ENCODE peak calls at places on chromosomes 2 and 18, in five cellular contexts. D, I, B, Y and Z are unnamed samples.

GRCh38 chr2:45104429-45104828 is 95.2 kb upstream of the SIX2 start:
- DNase-seq in D (no peak), I (no peak), B (no peak), Y (no peak), Z (no peak)

GRCh38 chr18:69763821-69764220 is 183.9 kb downstream of the CD226 start:
- DNase-seq in D (no peak), I (no peak), B (no peak), Y (no peak), Z (no peak)

GRCh38 chr2:17576802-17577201 is 36.3 kb downstream of the VSNL1 start:
- DNase-seq in D (no peak), I (peak), B (no peak), Y (no peak), Z (no peak)

GRCh38 chr2:109457811-109458210 is 156.0 kb downstream of the SEPTIN10 start:
- DNase-seq in D (no peak), I (no peak), B (no peak), Y (no peak), Z (no peak)

GRCh38 chr2:40227200-40227599 is 224.7 kb downstream of the SLC8A1 start:
- DNase-seq in D (no peak), I (no peak), B (no peak), Y (no peak), Z (no peak)

GRCh38 chr2:238649123-238649522 is 198.8 kb upstream of the TWIST2 start:
- DNase-seq in D (no peak), I (no peak), B (no peak), Y (no peak), Z (no peak)

GRCh38 chr2:64626146-64626809 is 27.4 kb downstream of the SERTAD2 start:
- DNase-seq in D (no peak), I (no peak), B (no peak), Y (no peak), Z (no peak)

GRCh38 chr2:145597809-145598208 is 1077.9 kb upstream of the ZEB2 start:
- DNase-seq in D (no peak), I (no peak), B (no peak), Y (no peak), Z (no peak)

GRCh38 chr2:172249986-172250385 is 147.3 kb upstream of the DLX2 start:
- DNase-seq in D (no peak), I (no peak), B (no peak), Y (no peak), Z (no peak)

GRCh38 chr2:96918754-96919550 is 49.1 kb upstream of the SEMA4C start:
- DNase-seq in D (peak), I (no peak), B (no peak), Y (no peak), Z (no peak)

GRCh38 chr2:168583710-168584521 is 127.8 kb downstream of the CERS6 start:
- DNase-seq in D (no peak), I (no peak), B (no peak), Y (no peak), Z (no peak)

GRCh38 chr2:105487142-105488069 is 88.6 kb upstream of the FHL2 start:
- DNase-seq in D (no peak), I (no peak), B (no peak), Y (no peak), Z (no peak)

GRCh38 chr2:159903404-159904126 is 105.6 kb upstream of the CD302 start:
- DNase-seq in D (no peak), I (no peak), B (no peak), Y (no peak), Z (peak)

GRCh38 chr2:23698733-23699391 is 228.1 kb downstream of the ATAD2B start:
- DNase-seq in D (no peak), I (no peak), B (no peak), Y (peak), Z (no peak)

GRCh38 chr2:120480903-120481445 is 135.0 kb downstream of the INHBB start:
- DNase-seq in D (no peak), I (peak), B (no peak), Y (no peak), Z (no peak)

GRCh38 chr2:91442246-91442905 is 2750.9 kb downstream of the RPIA start:
- DNase-seq in D (peak), I (no peak), B (no peak), Y (peak), Z (no peak)

GRCh38 chr2:127324635-127325034 is 30.7 kb upstream of the ERCC3 start:
- DNase-seq in D (peak), I (peak), B (no peak), Y (peak), Z (no peak)

GRCh38 chr18:70260683-70261082 is 28.2 kb upstream of the SOCS6 start:
- DNase-seq in D (no peak), I (no peak), B (no peak), Y (no peak), Z (no peak)

GRCh38 chr2:156447761-156448160 is 11.6 kb downstream of the GPD2 start:
- DNase-seq in D (no peak), I (no peak), B (no peak), Y (no peak), Z (no peak)

GRCh38 chr2:241218131-241219029 is 29.9 kb downstream of the ANO7 start:
- DNase-seq in D (peak), I (peak), B (peak), Y (peak), Z (no peak)

GRCh38 chr2:68411397-68412126 is 46.5 kb downstream of the PLEK start:
- DNase-seq in D (no peak), I (no peak), B (peak), Y (no peak), Z (peak)

GRCh38 chr18:59823611-59824195 is 76.1 kb upstream of the PMAIP1 start:
- DNase-seq in D (peak), I (peak), B (no peak), Y (peak), Z (no peak)

GRCh38 chr2:218567797-218568189 is 358 bp downstream of the USP37 start:
- DNase-seq in D (no peak), I (no peak), B (no peak), Y (no peak), Z (no peak)

GRCh38 chr2:17590342-17590911 is 49.9 kb downstream of the VSNL1 start:
- DNase-seq in D (no peak), I (no peak), B (no peak), Y (no peak), Z (no peak)

GRCh38 chr2:182594286-182594685 is 121.8 kb upstream of the DNAJC10 start:
- DNase-seq in D (no peak), I (no peak), B (no peak), Y (no peak), Z (no peak)

DNA sequence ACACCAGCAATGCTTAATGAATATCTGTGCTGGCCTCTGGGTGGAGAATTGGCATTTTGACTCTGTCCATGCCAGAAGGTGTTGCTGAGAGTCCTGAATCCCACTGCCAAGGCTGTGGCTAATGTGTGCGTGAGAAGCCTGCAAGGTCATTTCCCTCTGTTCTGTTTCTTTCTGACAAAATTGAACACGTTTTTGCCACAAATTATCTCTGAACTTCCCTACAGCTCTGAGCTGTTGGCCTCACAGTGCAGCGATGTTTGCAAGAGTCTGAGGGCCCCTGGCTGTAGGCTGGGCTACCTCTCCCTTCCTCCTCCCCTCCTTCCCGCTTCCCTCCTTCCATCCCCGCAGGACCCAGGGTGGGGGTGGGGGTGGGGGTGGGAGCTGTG is 154.1 kb upstream of the HS6ST1 start:
- DNase-seq in D (no peak), I (no peak), B (no peak), Y (no peak), Z (no peak)
- TF ChIP-seq GABPA in D (no peak), I (no peak), B (no peak), Y (no peak), Z (no peak)

GRCh38 chr2:31694444-31694843 is 113.7 kb upstream of the SRD5A2 start:
- DNase-seq in D (no peak), I (peak), B (no peak), Y (peak), Z (no peak)
- TF ChIP-seq GABPA in D (no peak), I (no peak), B (no peak), Y (no peak), Z (no peak)

DNA sequence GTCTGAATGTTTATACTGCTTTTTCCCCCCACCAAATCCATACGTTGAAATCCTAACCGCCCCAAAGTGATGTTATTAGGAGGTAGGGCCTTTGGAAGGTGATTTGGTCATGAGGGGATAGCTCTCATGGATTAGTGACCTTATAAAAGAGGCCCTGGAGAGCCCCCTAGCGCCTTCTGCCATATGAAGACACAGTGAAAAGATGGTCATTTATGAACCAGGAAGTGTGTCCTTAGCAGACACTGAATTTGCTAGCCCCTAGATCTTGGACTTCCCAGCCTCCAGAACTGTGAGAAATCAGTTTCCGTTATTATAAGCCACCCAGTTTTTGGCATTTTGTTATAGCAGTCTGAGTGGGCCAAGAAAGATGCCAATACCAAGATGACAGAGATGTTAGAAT is 7.2 kb upstream of the TSN start:
- DNase-seq in D (no peak), I (peak), B (no peak), Y (no peak), Z (peak)
- TF ChIP-seq GABPA in D (no peak), I (peak), B (no peak), Y (no peak), Z (no peak)

DNA sequence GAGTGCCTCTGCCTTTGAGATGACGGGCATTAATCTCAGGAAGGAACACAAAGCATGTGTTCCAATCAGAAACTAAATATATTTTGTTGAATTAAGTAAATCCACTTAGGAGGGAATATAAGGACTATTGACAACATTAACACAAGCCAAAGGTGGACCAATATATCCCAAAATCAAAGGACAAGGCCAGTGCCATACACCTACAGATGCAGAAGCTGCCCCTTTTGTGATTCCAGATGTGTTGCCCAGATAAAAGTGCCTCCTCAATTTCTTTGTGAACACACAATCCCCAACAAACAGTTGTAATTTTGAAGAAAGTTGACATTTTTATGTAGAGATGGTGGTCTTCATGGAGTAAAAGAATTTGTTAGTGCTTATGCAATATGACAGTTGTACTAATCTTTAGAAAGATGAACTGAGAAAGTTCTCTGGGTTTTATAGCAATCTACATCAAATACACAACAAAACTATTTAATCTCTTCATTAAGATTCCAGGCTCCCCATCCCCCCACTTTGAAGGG is 36.8 kb downstream of the PTCD3 start:
- DNase-seq in D (no peak), I (no peak), B (no peak), Y (no peak), Z (no peak)
- TF ChIP-seq GABPA in D (no peak), I (no peak), B (no peak), Y (no peak), Z (no peak)

DNA sequence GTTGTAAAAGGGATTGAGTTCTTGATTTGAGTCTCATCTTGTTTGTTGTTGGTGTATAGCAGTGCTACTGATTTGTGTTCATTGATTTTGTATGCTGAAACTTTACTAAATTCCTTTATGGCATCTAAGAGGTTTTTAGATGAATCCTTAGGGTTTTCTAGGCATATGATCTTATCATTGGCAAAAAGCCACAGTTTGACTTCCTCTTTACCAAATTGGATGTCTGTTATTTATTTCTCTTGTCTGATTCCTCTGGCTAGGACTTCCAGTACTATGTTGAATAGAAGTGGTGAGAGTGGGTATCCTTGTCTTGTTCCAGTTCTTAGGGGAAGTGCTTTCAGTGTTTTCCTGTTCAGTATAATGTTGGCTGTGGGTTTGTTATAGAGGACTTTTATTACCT is 4.8 kb downstream of the ANKAR start:
- DNase-seq in D (no peak), I (no peak), B (no peak), Y (no peak), Z (no peak)
- TF ChIP-seq GABPA in D (no peak), I (no peak), B (no peak), Y (no peak), Z (no peak)

GRCh38 chr18:25223211-25223610 is 128.8 kb downstream of the ZNF521 start:
- DNase-seq in D (peak), I (no peak), B (no peak), Y (peak), Z (no peak)
- TF ChIP-seq GABPA in D (no peak), I (no peak), B (no peak), Y (no peak), Z (no peak)